ENCODE peak calls at places on chromosomes 13 and 19, in five cellular contexts. One of them, this sample, is unnamed.

GRCh38 chr13:101709952-101710351 is 257.5 kb downstream of the ITGBL1 start:
- DNase-seq in stimulated activated CD4-positive, alpha-beta T cell treated with anti-CD3 and anti-CD28 coated beads, Interleukin-2, amount 100 ng/mL, for 24 hours: no peak
- DNase-seq in HT1080: no peak
- DNase-seq in activated T-cell treated with anti-CD3 and anti-CD28 coated beads, Interleukin-2, amount 50 U/mL, for 72 hours: no peak
- DNase-seq in IMR-90: no peak
- DNase-seq in this sample: no peak

GRCh38 chr19:5172859-5173577 is 167.6 kb downstream of the PTPRS start:
- DNase-seq in stimulated activated CD4-positive, alpha-beta T cell treated with anti-CD3 and anti-CD28 coated beads, Interleukin-2, amount 100 ng/mL, for 24 hours: no peak
- DNase-seq in HT1080: peak
- DNase-seq in activated T-cell treated with anti-CD3 and anti-CD28 coated beads, Interleukin-2, amount 50 U/mL, for 72 hours: no peak
- DNase-seq in IMR-90: peak
- DNase-seq in this sample: no peak

GRCh38 chr19:15394426-15394825 is 14.8 kb upstream of the AKAP8 start:
- DNase-seq in stimulated activated CD4-positive, alpha-beta T cell treated with anti-CD3 and anti-CD28 coated beads, Interleukin-2, amount 100 ng/mL, for 24 hours: no peak
- DNase-seq in HT1080: no peak
- DNase-seq in activated T-cell treated with anti-CD3 and anti-CD28 coated beads, Interleukin-2, amount 50 U/mL, for 72 hours: no peak
- DNase-seq in IMR-90: no peak
- DNase-seq in this sample: no peak

GRCh38 chr19:6219592-6220290 is 60.0 kb downstream of the MLLT1 start:
- DNase-seq in stimulated activated CD4-positive, alpha-beta T cell treated with anti-CD3 and anti-CD28 coated beads, Interleukin-2, amount 100 ng/mL, for 24 hours: no peak
- DNase-seq in HT1080: no peak
- DNase-seq in activated T-cell treated with anti-CD3 and anti-CD28 coated beads, Interleukin-2, amount 50 U/mL, for 72 hours: no peak
- DNase-seq in IMR-90: no peak
- DNase-seq in this sample: no peak

GRCh38 chr19:29259153-29259552 is 46.2 kb upstream of the UQCRFS1 start:
- DNase-seq in stimulated activated CD4-positive, alpha-beta T cell treated with anti-CD3 and anti-CD28 coated beads, Interleukin-2, amount 100 ng/mL, for 24 hours: no peak
- DNase-seq in HT1080: peak
- DNase-seq in activated T-cell treated with anti-CD3 and anti-CD28 coated beads, Interleukin-2, amount 50 U/mL, for 72 hours: no peak
- DNase-seq in IMR-90: no peak
- DNase-seq in this sample: no peak

GRCh38 chr19:3338541-3339181 is 27.7 kb upstream of the NFIC start:
- DNase-seq in stimulated activated CD4-positive, alpha-beta T cell treated with anti-CD3 and anti-CD28 coated beads, Interleukin-2, amount 100 ng/mL, for 24 hours: peak
- DNase-seq in HT1080: no peak
- DNase-seq in activated T-cell treated with anti-CD3 and anti-CD28 coated beads, Interleukin-2, amount 50 U/mL, for 72 hours: peak
- DNase-seq in IMR-90: no peak
- DNase-seq in this sample: peak

GRCh38 chr13:35566340-35566739 is 89.9 kb upstream of the MAB21L1 start:
- DNase-seq in stimulated activated CD4-positive, alpha-beta T cell treated with anti-CD3 and anti-CD28 coated beads, Interleukin-2, amount 100 ng/mL, for 24 hours: no peak
- DNase-seq in HT1080: peak
- DNase-seq in activated T-cell treated with anti-CD3 and anti-CD28 coated beads, Interleukin-2, amount 50 U/mL, for 72 hours: no peak
- DNase-seq in IMR-90: no peak
- DNase-seq in this sample: no peak

GRCh38 chr13:54356849-54357248 is 1328.2 kb downstream of the OLFM4 start:
- DNase-seq in stimulated activated CD4-positive, alpha-beta T cell treated with anti-CD3 and anti-CD28 coated beads, Interleukin-2, amount 100 ng/mL, for 24 hours: no peak
- DNase-seq in HT1080: no peak
- DNase-seq in activated T-cell treated with anti-CD3 and anti-CD28 coated beads, Interleukin-2, amount 50 U/mL, for 72 hours: no peak
- DNase-seq in IMR-90: no peak
- DNase-seq in this sample: no peak

GRCh38 chr13:45482571-45483173 is 17.9 kb downstream of the COG3 start:
- DNase-seq in stimulated activated CD4-positive, alpha-beta T cell treated with anti-CD3 and anti-CD28 coated beads, Interleukin-2, amount 100 ng/mL, for 24 hours: no peak
- DNase-seq in HT1080: peak
- DNase-seq in activated T-cell treated with anti-CD3 and anti-CD28 coated beads, Interleukin-2, amount 50 U/mL, for 72 hours: no peak
- DNase-seq in IMR-90: peak
- DNase-seq in this sample: no peak

GRCh38 chr13:90918551-90918950 is 428.9 kb upstream of the MIR17HG start:
- DNase-seq in stimulated activated CD4-positive, alpha-beta T cell treated with anti-CD3 and anti-CD28 coated beads, Interleukin-2, amount 100 ng/mL, for 24 hours: no peak
- DNase-seq in HT1080: peak
- DNase-seq in activated T-cell treated with anti-CD3 and anti-CD28 coated beads, Interleukin-2, amount 50 U/mL, for 72 hours: no peak
- DNase-seq in IMR-90: peak
- DNase-seq in this sample: no peak

GRCh38 chr19:32303193-32303592 is 42.2 kb upstream of the ZNF507 start:
- DNase-seq in stimulated activated CD4-positive, alpha-beta T cell treated with anti-CD3 and anti-CD28 coated beads, Interleukin-2, amount 100 ng/mL, for 24 hours: no peak
- DNase-seq in HT1080: no peak
- DNase-seq in activated T-cell treated with anti-CD3 and anti-CD28 coated beads, Interleukin-2, amount 50 U/mL, for 72 hours: no peak
- DNase-seq in IMR-90: no peak
- DNase-seq in this sample: no peak

GRCh38 chr13:49539313-49539712 is 43.6 kb downstream of the PHF11 start:
- DNase-seq in stimulated activated CD4-positive, alpha-beta T cell treated with anti-CD3 and anti-CD28 coated beads, Interleukin-2, amount 100 ng/mL, for 24 hours: no peak
- DNase-seq in HT1080: no peak
- DNase-seq in activated T-cell treated with anti-CD3 and anti-CD28 coated beads, Interleukin-2, amount 50 U/mL, for 72 hours: no peak
- DNase-seq in IMR-90: peak
- DNase-seq in this sample: no peak

GRCh38 chr19:58439576-58440554 is at the start of gene ZNF132:
- DNase-seq in stimulated activated CD4-positive, alpha-beta T cell treated with anti-CD3 and anti-CD28 coated beads, Interleukin-2, amount 100 ng/mL, for 24 hours: peak
- DNase-seq in HT1080: peak
- DNase-seq in activated T-cell treated with anti-CD3 and anti-CD28 coated beads, Interleukin-2, amount 50 U/mL, for 72 hours: peak
- DNase-seq in IMR-90: peak
- DNase-seq in this sample: peak

GRCh38 chr13:65966991-65967451 is 1263.1 kb downstream of the PCDH9 start:
- DNase-seq in stimulated activated CD4-positive, alpha-beta T cell treated with anti-CD3 and anti-CD28 coated beads, Interleukin-2, amount 100 ng/mL, for 24 hours: no peak
- DNase-seq in HT1080: peak
- DNase-seq in activated T-cell treated with anti-CD3 and anti-CD28 coated beads, Interleukin-2, amount 50 U/mL, for 72 hours: no peak
- DNase-seq in IMR-90: peak
- DNase-seq in this sample: no peak

GRCh38 chr13:25973576-25973975 is 78.2 kb downstream of the SHISA2 start:
- DNase-seq in stimulated activated CD4-positive, alpha-beta T cell treated with anti-CD3 and anti-CD28 coated beads, Interleukin-2, amount 100 ng/mL, for 24 hours: no peak
- DNase-seq in HT1080: no peak
- DNase-seq in activated T-cell treated with anti-CD3 and anti-CD28 coated beads, Interleukin-2, amount 50 U/mL, for 72 hours: peak
- DNase-seq in IMR-90: no peak
- DNase-seq in this sample: no peak

GRCh38 chr19:32539240-32539916 is 41.6 kb upstream of the PDCD5 start:
- DNase-seq in stimulated activated CD4-positive, alpha-beta T cell treated with anti-CD3 and anti-CD28 coated beads, Interleukin-2, amount 100 ng/mL, for 24 hours: no peak
- DNase-seq in HT1080: no peak
- DNase-seq in activated T-cell treated with anti-CD3 and anti-CD28 coated beads, Interleukin-2, amount 50 U/mL, for 72 hours: no peak
- DNase-seq in IMR-90: no peak
- DNase-seq in this sample: no peak

GRCh38 chr13:68895696-68896095 is 1211.9 kb upstream of the ATXN8OS start:
- DNase-seq in stimulated activated CD4-positive, alpha-beta T cell treated with anti-CD3 and anti-CD28 coated beads, Interleukin-2, amount 100 ng/mL, for 24 hours: no peak
- DNase-seq in HT1080: peak
- DNase-seq in activated T-cell treated with anti-CD3 and anti-CD28 coated beads, Interleukin-2, amount 50 U/mL, for 72 hours: no peak
- DNase-seq in IMR-90: no peak
- DNase-seq in this sample: no peak

GRCh38 chr13:46468570-46468969 is 81.5 kb upstream of the RUBCNL start:
- DNase-seq in stimulated activated CD4-positive, alpha-beta T cell treated with anti-CD3 and anti-CD28 coated beads, Interleukin-2, amount 100 ng/mL, for 24 hours: no peak
- DNase-seq in HT1080: no peak
- DNase-seq in activated T-cell treated with anti-CD3 and anti-CD28 coated beads, Interleukin-2, amount 50 U/mL, for 72 hours: no peak
- DNase-seq in IMR-90: no peak
- DNase-seq in this sample: no peak

GRCh38 chr19:36973021-36973843 is 57.1 kb downstream of the ZNF568 start:
- DNase-seq in stimulated activated CD4-positive, alpha-beta T cell treated with anti-CD3 and anti-CD28 coated beads, Interleukin-2, amount 100 ng/mL, for 24 hours: peak
- DNase-seq in HT1080: peak
- DNase-seq in activated T-cell treated with anti-CD3 and anti-CD28 coated beads, Interleukin-2, amount 50 U/mL, for 72 hours: peak
- DNase-seq in IMR-90: peak
- DNase-seq in this sample: peak

GRCh38 chr13:95236774-95237173 is 64.5 kb downstream of the ABCC4 start:
- DNase-seq in stimulated activated CD4-positive, alpha-beta T cell treated with anti-CD3 and anti-CD28 coated beads, Interleukin-2, amount 100 ng/mL, for 24 hours: no peak
- DNase-seq in HT1080: no peak
- DNase-seq in activated T-cell treated with anti-CD3 and anti-CD28 coated beads, Interleukin-2, amount 50 U/mL, for 72 hours: no peak
- DNase-seq in IMR-90: no peak
- DNase-seq in this sample: no peak

GRCh38 chr13:23701646-23702045 is 131.4 kb downstream of the TNFRSF19 start:
- DNase-seq in stimulated activated CD4-positive, alpha-beta T cell treated with anti-CD3 and anti-CD28 coated beads, Interleukin-2, amount 100 ng/mL, for 24 hours: no peak
- DNase-seq in HT1080: no peak
- DNase-seq in activated T-cell treated with anti-CD3 and anti-CD28 coated beads, Interleukin-2, amount 50 U/mL, for 72 hours: no peak
- DNase-seq in IMR-90: peak
- DNase-seq in this sample: no peak

GRCh38 chr13:59809564-59809963 is 354.2 kb downstream of the DIAPH3 start:
- DNase-seq in stimulated activated CD4-positive, alpha-beta T cell treated with anti-CD3 and anti-CD28 coated beads, Interleukin-2, amount 100 ng/mL, for 24 hours: no peak
- DNase-seq in HT1080: no peak
- DNase-seq in activated T-cell treated with anti-CD3 and anti-CD28 coated beads, Interleukin-2, amount 50 U/mL, for 72 hours: no peak
- DNase-seq in IMR-90: no peak
- DNase-seq in this sample: no peak

GRCh38 chr13:80033286-80033685 is 307.6 kb downstream of the SPRY2 start:
- DNase-seq in stimulated activated CD4-positive, alpha-beta T cell treated with anti-CD3 and anti-CD28 coated beads, Interleukin-2, amount 100 ng/mL, for 24 hours: no peak
- DNase-seq in HT1080: peak
- DNase-seq in activated T-cell treated with anti-CD3 and anti-CD28 coated beads, Interleukin-2, amount 50 U/mL, for 72 hours: no peak
- DNase-seq in IMR-90: no peak
- DNase-seq in this sample: no peak

GRCh38 chr13:113647351-113648217 is 10.4 kb downstream of the ATP4B start:
- DNase-seq in stimulated activated CD4-positive, alpha-beta T cell treated with anti-CD3 and anti-CD28 coated beads, Interleukin-2, amount 100 ng/mL, for 24 hours: no peak
- DNase-seq in HT1080: peak
- DNase-seq in activated T-cell treated with anti-CD3 and anti-CD28 coated beads, Interleukin-2, amount 50 U/mL, for 72 hours: no peak
- DNase-seq in IMR-90: no peak
- DNase-seq in this sample: no peak

GRCh38 chr19:50772408-50773311 is 2.4 kb downstream of the GPR32 start:
- DNase-seq in stimulated activated CD4-positive, alpha-beta T cell treated with anti-CD3 and anti-CD28 coated beads, Interleukin-2, amount 100 ng/mL, for 24 hours: no peak
- DNase-seq in HT1080: no peak
- DNase-seq in activated T-cell treated with anti-CD3 and anti-CD28 coated beads, Interleukin-2, amount 50 U/mL, for 72 hours: no peak
- DNase-seq in IMR-90: peak
- DNase-seq in this sample: no peak

This sample was measured in activated CD4-positive, alpha-beta memory T cell treated with anti-CD3 and anti-CD28 coated beads, Interleukin-2, amount 10 ng/mL, durations not matched to agents 7 days and 5 days.